ENCODE peak calls at places on chromosomes 5 and 9, in four cellular contexts. X is GM12878, R is HepG2, H is GM23338. S is an unnamed sample.

GRCh38 chr5:16179511-16179935 is at the start of gene MARCHF11:
- DNase-seq in X (no peak), R (no peak), H (peak), S (no peak)

GRCh38 chr5:76641514-76642120 is 18.4 kb upstream of the F2RL2 start:
- DNase-seq in R (peak), X (peak), H (peak), S (peak)

GRCh38 chr9:34405719-34406118 is 29.0 kb upstream of the MYORG start:
- DNase-seq in H (no peak), X (no peak), R (no peak), S (no peak)

GRCh38 chr5:42811591-42812392 is at the start of gene SELENOP:
- DNase-seq in R (peak), X (peak), H (peak), S (no peak)

GRCh38 chr9:90641868-90642558 is 611 bp downstream of the DIRAS2 start:
- DNase-seq in H (peak), X (no peak), R (no peak), S (no peak)

GRCh38 chr9:27549196-27549737 is 19.7 kb upstream of the MOB3B start:
- DNase-seq in X (no peak), H (no peak), R (no peak), S (no peak)

GRCh38 chr9:104091708-104092107 is 2.4 kb upstream of the SMC2 start:
- DNase-seq in H (peak), R (peak), X (no peak), S (no peak)

GRCh38 chr5:111225926-111226325 is 1.7 kb downstream of the CAMK4 start:
- DNase-seq in R (no peak), H (no peak), X (no peak), S (no peak)

GRCh38 chr9:107733530-107733907 is 243.9 kb upstream of the KLF4 start:
- DNase-seq in R (no peak), X (no peak), H (no peak), S (no peak)

GRCh38 chr5:116396700-116397099 is 177.9 kb downstream of the SEMA6A start:
- DNase-seq in R (no peak), X (no peak), H (no peak), S (no peak)

GRCh38 chr9:96150324-96151023 is 151.5 kb downstream of the HSD17B3 start:
- DNase-seq in R (no peak), X (peak), H (no peak), S (no peak)

GRCh38 chr5:93249651-93250289 is 331.2 kb downstream of the NR2F1-AS1 start:
- DNase-seq in H (no peak), X (no peak), R (no peak), S (no peak)

GRCh38 chr5:98101131-98101530 is 672.3 kb upstream of the RGMB start:
- DNase-seq in H (no peak), X (no peak), R (no peak), S (no peak)

GRCh38 chr5:152499816-152500575 is 94.9 kb upstream of the NMUR2 start:
- DNase-seq in R (no peak), X (no peak), H (no peak), S (no peak)

GRCh38 chr9:132447346-132447745 is 37.3 kb downstream of the CFAP77 start:
- DNase-seq in H (peak), X (no peak), R (peak), S (no peak)

GRCh38 chr9:107932036-107932435 is 442.5 kb upstream of the KLF4 start:
- DNase-seq in H (no peak), X (no peak), R (no peak), S (no peak)

GRCh38 chr9:97405551-97405950 is 6.3 kb upstream of the TDRD7 start:
- DNase-seq in X (no peak), H (no peak), R (no peak), S (no peak)

GRCh38 chr9:96566401-96567202 is 53.0 kb downstream of the CDC14B start:
- DNase-seq in H (peak), X (no peak), R (peak), S (peak)

GRCh38 chr5:10580531-10581423 is 16.9 kb downstream of the ANKRD33B start:
- DNase-seq in H (no peak), X (no peak), R (no peak), S (no peak)

GRCh38 chr5:66198837-66199236 is 54.7 kb downstream of the SREK1 start:
- DNase-seq in R (no peak), H (peak), X (no peak), S (no peak)

GRCh38 chr5:24385617-24386016 is 259.2 kb downstream of the CDH10 start:
- DNase-seq in X (no peak), R (no peak), H (no peak), S (no peak)

GRCh38 chr9:120715331-120715924 is 1.2 kb upstream of the MEGF9 start:
- DNase-seq in X (no peak), R (no peak), H (peak), S (peak)

GRCh38 chr5:1141827-1142226 is 30.0 kb upstream of the SLC12A7 start:
- DNase-seq in R (no peak), X (no peak), H (no peak), S (no peak)

GRCh38 chr9:6926436-6926835 is 168.7 kb downstream of the KDM4C start:
- DNase-seq in X (no peak), R (no peak), H (no peak), S (no peak)

GRCh38 chr5:115439042-115439441 is 105.5 kb downstream of the FEM1C start:
- DNase-seq in X (no peak), H (no peak), R (no peak), S (no peak)

GRCh38 chr5:74582853-74583252 is 57.7 kb downstream of the ENC1 start:
- DNase-seq in X (no peak), R (peak), H (no peak), S (no peak)

GRCh38 chr9:97984188-97985057 is 1.3 kb downstream of the ANP32B start:
- DNase-seq in R (peak), X (peak), H (peak), S (peak)

GRCh38 chr9:87324613-87325194 is 173.0 kb upstream of the DAPK1 start:
- DNase-seq in H (peak), R (peak), X (peak), S (peak)

GRCh38 chr9:20835364-20836286 is 151.6 kb downstream of the FOCAD start:
- DNase-seq in X (no peak), R (peak), H (no peak), S (no peak)

GRCh38 chr5:32413466-32414263 is 30.9 kb downstream of the ZFR start:
- DNase-seq in R (no peak), X (no peak), H (no peak), S (no peak)

GRCh38 chr5:170471551-170472212 is 32.1 kb upstream of the KCNIP1 start:
- DNase-seq in R (no peak), X (no peak), H (no peak), S (no peak)

GRCh38 chr5:33631786-33632185 is 191.0 kb downstream of the TARS1 start:
- DNase-seq in R (no peak), X (peak), H (no peak), S (no peak)

GRCh38 chr5:40734986-40735385 is 20.8 kb downstream of the TTC33 start:
- DNase-seq in H (no peak), R (no peak), X (no peak), S (no peak)

GRCh38 chr9:20658677-20659473 is 25.2 kb upstream of the FOCAD start:
- DNase-seq in X (no peak), H (peak), R (no peak), S (peak)

GRCh38 chr5:136132087-136132486 is 558 bp upstream of the SMAD5 start:
- DNase-seq in R (peak), H (no peak), X (no peak), S (peak)

GRCh38 chr5:110086658-110087388 is 397.1 kb downstream of the MAN2A1 start:
- DNase-seq in R (no peak), X (no peak), H (no peak), S (no peak)

GRCh38 chr9:21029661-21030060 is 1.8 kb downstream of the HACD4 start:
- DNase-seq in X (no peak), H (no peak), R (no peak), S (no peak)

GRCh38 chr5:55343107-55343506 is 35.3 kb downstream of the MTREX start:
- DNase-seq in R (no peak), X (no peak), H (no peak), S (no peak)

GRCh38 chr5:55345327-55345726 is 37.5 kb downstream of the MTREX start:
- DNase-seq in R (peak), X (no peak), H (no peak), S (no peak)

GRCh38 chr5:55343609-55344008 is 35.8 kb downstream of the MTREX start:
- DNase-seq in R (no peak), H (no peak), X (no peak), S (no peak)

GRCh38 chr5:55338810-55339243 is 31.0 kb downstream of the MTREX start:
- DNase-seq in H (no peak), X (peak), R (no peak), S (no peak)

GRCh38 chr5:55344392-55344992 is 36.7 kb downstream of the MTREX start:
- DNase-seq in H (peak), R (peak), X (no peak), S (peak)
- TF ChIP-seq CTCF in H (peak), R (peak), X (peak), S (peak)

GRCh38 chr9:105860526-105860925 is 166.2 kb downstream of the TMEM38B start:
- DNase-seq in R (no peak), X (no peak), H (no peak), S (no peak)
- H3K4me2 ChIP-seq in R (no peak), X (no peak), H (no peak), S (no peak)

DNA sequence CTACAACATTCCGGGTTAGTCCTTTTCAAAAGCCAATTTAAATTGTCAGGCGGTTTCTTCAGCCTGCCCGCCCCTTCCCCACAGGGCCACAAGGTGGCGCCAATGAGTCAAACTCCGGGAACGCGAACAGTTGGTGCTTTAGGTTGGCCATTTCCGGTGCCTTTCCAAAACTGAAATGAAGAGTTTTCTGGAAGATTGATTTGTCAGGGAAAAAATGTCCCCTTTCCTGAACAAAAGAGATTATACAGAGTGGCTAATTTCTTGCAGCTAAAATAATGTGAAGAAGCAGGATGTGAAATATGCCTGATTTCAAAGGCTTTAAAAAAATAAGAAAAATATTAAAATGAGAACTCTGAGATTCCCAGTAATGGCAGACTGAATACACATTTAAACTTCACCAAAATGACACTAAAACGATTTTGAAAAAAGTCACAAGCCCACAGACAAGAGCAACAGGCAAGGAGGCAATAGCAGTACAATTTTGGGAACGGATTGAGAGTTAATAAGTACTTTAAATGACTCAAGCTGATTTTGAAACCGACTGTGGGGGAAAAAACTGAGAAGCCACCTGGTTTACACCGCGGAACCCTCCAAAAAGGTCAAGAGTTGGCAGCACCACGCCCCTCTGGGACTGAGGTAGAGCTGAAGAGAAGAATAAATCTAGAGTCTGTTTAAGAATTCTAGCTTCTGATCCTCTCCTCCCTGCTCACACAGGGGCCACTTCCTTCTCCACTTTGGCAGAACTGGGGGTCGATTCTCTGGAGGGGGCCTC is 45.7 kb downstream of the SLC46A2 start:
- DNase-seq in R (peak), H (peak), X (peak), S (peak)
- TF ChIP-seq JUNB in R (no peak), H (no peak), X (no peak), S (no peak)

GRCh38 chr5:127029513-127030258 is 672 bp downstream of the MARCHF3 start:
- DNase-seq in X (no peak), H (peak), R (peak), S (peak)

GRCh38 chr5:127028822-127029457 is 1.4 kb downstream of the MARCHF3 start:
- DNase-seq in R (peak), H (no peak), X (no peak), S (no peak)

GRCh38 chr5:127031147-127031862 is 947 bp upstream of the MARCHF3 start:
- DNase-seq in H (peak), R (no peak), X (no peak), S (peak)

GRCh38 chr5:127031863-127032232 is 1.5 kb upstream of the MARCHF3 start:
- DNase-seq in R (no peak), H (no peak), X (no peak), S (no peak)

GRCh38 chr5:127030259-127031146 is at the start of gene MARCHF3:
- DNase-seq in R (peak), X (peak), H (peak), S (peak)
- TF ChIP-seq CTCF in R (peak), X (no peak), H (peak), S (no peak)

DNA sequence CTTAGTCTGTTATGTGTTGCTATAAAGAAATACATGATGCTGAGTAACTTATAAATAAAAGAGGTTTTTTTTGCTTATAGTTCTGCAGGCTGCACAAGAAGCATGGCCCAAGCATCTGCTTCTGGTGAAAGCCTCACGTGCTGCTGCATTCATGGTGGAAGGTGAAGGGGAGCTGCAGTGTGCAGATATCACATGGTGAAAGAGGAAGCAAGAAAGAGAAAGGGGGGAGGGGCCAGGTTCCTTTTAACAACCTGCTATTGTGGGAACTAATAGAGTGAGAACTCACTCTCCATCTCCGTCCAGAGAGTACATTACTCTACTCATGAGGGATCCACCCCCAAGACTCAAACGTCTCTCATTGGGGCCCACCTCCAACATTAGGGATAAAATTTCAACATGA is 12.5 kb upstream of the PARP8 start:
- DNase-seq in H (no peak), R (no peak), X (no peak), S (no peak)
- H3K4me2 ChIP-seq in H (no peak), R (no peak), X (no peak), S (no peak)

GRCh38 chr5:7246312-7246711 is 149.6 kb upstream of the ADCY2 start:
- DNase-seq in R (no peak), X (no peak), H (no peak), S (no peak)

GRCh38 chr5:7245401-7245800 is 150.5 kb upstream of the ADCY2 start:
- DNase-seq in X (no peak), R (no peak), H (no peak), S (no peak)

GRCh38 chr5:7250004-7250403 is 145.9 kb upstream of the ADCY2 start:
- DNase-seq in H (no peak), R (no peak), X (no peak), S (no peak)

GRCh38 chr5:7251127-7251526 is 144.8 kb upstream of the ADCY2 start:
- DNase-seq in H (no peak), R (no peak), X (no peak), S (no peak)

DNA sequence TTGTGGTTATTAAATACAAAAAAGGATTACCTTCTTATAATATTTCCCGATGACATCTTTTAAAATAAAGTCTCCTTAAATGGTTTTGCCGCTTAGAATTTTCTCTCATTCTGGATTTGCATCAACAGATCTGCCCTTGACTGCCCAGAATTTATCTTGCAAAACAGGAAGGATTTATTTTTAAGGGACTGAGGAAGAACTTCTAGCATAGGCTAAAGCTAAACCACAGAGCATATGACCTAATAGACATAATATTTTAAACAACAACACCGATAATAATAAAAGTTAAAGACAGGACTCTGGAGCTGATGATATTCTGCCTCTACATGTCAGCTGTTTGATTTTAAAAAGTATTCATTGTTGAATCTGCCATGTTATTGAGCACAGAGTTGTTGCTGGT is 145.3 kb upstream of the ADCY2 start:
- DNase-seq in X (no peak), H (no peak), R (no peak), S (no peak)
- TF ChIP-seq JUNB in X (no peak), H (no peak), R (no peak), S (no peak)

S was measured in A549.